ENCODE peak calls at places on chromosome 2, in four cellular contexts. S is K562, A is H1, G is A549. M is an unnamed sample.

GRCh38 chr2:69288429-69288828 is 98.6 kb downstream of the GFPT1 start:
- DNase-seq in A (no peak), S (no peak), G (no peak), M (no peak)

GRCh38 chr2:28347193-28347592 is 45.5 kb upstream of the FOSL2 start:
- DNase-seq in A (no peak), G (no peak), S (no peak), M (no peak)

GRCh38 chr2:238971318-238972145 is 123.6 kb downstream of the TWIST2 start:
- DNase-seq in S (no peak), G (no peak), A (no peak), M (no peak)

GRCh38 chr2:227884511-227884947 is 13.1 kb downstream of the DAW1 start:
- DNase-seq in G (peak; percentile 79), S (peak; percentile 65), A (peak; percentile 93), M (peak; percentile 75)

GRCh38 chr2:218859994-218860831 is 608 bp downstream of the WNT6 start:
- DNase-seq in S (no peak), G (no peak), A (peak; percentile 62), M (no peak)

GRCh38 chr2:162243305-162243693 is at the start of gene FAP:
- DNase-seq in G (no peak), A (no peak), S (no peak), M (no peak)

GRCh38 chr2:84817239-84817655 is 63.6 kb downstream of the TRABD2A start:
- DNase-seq in A (no peak), S (no peak), G (no peak), M (no peak)

GRCh38 chr2:172427256-172427989 is at the start of gene ITGA6:
- DNase-seq in A (peak; percentile 82), S (peak; percentile 73), G (peak; percentile 84), M (peak; percentile 89)

GRCh38 chr2:161124186-161124585 is 36.0 kb upstream of the TANK start:
- DNase-seq in S (no peak), G (no peak), A (no peak), M (no peak)

GRCh38 chr2:84938194-84938879 is 32.6 kb upstream of the KCMF1 start:
- DNase-seq in S (no peak), A (no peak), G (peak; percentile 79), M (peak; percentile 35)

GRCh38 chr2:174158003-174158402 is 90.3 kb downstream of the OLA1 start:
- DNase-seq in A (peak; percentile 72), S (peak; percentile 78), G (peak; percentile 75), M (peak; percentile 68)

GRCh38 chr2:237345891-237346640 is 67.9 kb downstream of the COL6A3 start:
- DNase-seq in G (no peak), S (no peak), A (no peak), M (no peak)

GRCh38 chr2:203626952-203627681 is 79.3 kb upstream of the CD28 start:
- DNase-seq in G (no peak), S (no peak), A (no peak), M (no peak)

GRCh38 chr2:27915874-27916273 is 25.3 kb downstream of the BABAM2 start:
- DNase-seq in S (no peak), G (peak; percentile 53), A (no peak), M (peak; percentile 70)

GRCh38 chr2:120620025-120620793 is 115.5 kb upstream of the GLI2 start:
- DNase-seq in S (no peak), G (peak; percentile 17), A (no peak), M (no peak)

GRCh38 chr2:172307800-172308199 is 119.6 kb upstream of the ITGA6 start:
- DNase-seq in A (no peak), S (no peak), G (no peak), M (no peak)

GRCh38 chr2:12694990-12695774 is 21.6 kb upstream of the TRIB2 start:
- DNase-seq in A (no peak), S (no peak), G (no peak), M (no peak)

GRCh38 chr2:155872396-155872795 is 460.1 kb downstream of the NR4A2 start:
- DNase-seq in A (no peak), G (no peak), S (no peak), M (no peak)

GRCh38 chr2:51880153-51880552 is 848.2 kb upstream of the NRXN1 start:
- DNase-seq in G (no peak), S (no peak), A (no peak), M (no peak)
- TF ChIP-seq CHD2 in G (no peak), S (no peak), A (no peak), M (no peak)

DNA sequence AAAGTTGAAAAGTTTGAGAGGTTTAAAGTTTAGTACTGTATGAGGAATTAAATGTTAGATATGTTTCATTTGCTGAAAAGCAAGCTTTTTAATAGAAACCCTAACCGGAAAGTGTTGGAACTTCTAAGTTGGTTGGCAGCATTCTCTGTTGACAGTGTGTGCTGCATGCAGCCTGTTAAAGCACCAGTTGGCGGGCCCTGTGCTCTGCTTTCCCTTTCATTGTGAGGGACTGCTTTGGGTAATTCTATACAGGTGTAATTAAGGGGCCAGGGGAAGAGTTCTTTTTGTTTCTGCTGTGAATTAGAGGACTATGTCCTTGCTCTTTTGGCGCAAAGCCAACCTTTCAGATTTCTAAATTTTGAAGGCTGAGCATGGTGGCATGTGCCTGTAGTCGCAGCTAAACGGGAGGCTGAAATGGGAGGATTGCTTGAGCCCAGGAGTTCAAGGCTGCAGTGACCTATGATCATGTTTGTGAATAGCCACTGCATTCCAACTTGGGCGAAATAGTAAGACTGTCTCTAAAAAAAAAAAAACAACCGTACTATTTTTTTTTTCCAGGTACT is 20.1 kb downstream of the PLEKHB2 start:
- DNase-seq in G (no peak), A (no peak), S (no peak), M (peak; percentile 16)
- TF ChIP-seq KDM1A in G (no peak), A (no peak), S (no peak), M (no peak)

DNA sequence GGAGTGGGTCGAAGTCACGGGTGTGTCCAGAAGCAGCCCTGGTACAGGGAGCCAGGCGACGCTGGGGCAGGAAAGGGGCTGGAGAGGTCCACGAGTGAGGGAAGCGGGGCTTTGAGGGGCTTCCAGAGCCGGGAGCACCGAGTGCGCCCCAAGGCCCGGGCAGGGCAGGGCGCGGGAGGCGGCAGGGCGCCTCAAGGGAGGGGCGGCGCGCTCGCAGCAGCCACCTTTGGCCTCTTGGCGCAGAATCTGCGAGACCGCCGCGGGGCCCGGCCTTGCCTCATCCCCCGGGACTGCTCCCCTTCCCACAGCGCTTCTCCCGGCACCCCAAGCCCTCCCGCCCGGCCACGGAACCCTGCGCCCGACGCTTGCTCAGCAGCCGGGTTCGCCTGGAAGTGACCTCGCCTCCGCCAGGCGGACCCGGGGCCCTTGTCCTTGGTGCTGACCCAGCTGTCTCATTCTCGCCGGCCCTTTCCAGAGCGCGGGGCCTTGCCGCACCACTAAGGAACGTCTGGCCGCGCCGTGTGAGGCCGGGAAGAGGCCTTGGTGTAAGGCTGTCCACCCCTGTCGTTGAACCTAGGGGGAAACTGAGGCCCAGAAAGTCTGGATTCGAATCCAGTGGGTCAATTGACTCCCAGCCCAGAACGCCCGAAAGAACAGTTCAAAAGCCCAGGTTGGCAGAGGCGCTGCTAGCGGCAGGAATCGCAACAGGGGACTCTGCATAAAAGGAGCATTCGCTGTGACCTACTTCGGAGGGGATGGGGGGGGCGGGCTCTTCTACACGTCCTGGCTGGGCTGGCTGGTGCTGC is 584 bp upstream of the DNER start:
- DNase-seq in A (peak; percentile 92), S (peak; percentile 50), G (peak; percentile 56), M (peak; percentile 26)
- TF ChIP-seq CHD2 in A (no peak), S (no peak), G (no peak), M (no peak)

GRCh38 chr2:134582547-134582899 is 136.3 kb downstream of the TMEM163 start:
- DNase-seq in S (no peak), G (no peak), A (no peak), M (no peak)

GRCh38 chr2:134581877-134582546 is 136.8 kb downstream of the TMEM163 start:
- DNase-seq in S (no peak), G (no peak), A (no peak), M (no peak)

GRCh38 chr2:134583462-134583861 is 135.3 kb downstream of the TMEM163 start:
- DNase-seq in S (no peak), G (no peak), A (no peak), M (no peak)

GRCh38 chr2:134586289-134586980 is 132.4 kb downstream of the TMEM163 start:
- DNase-seq in G (no peak), A (no peak), S (no peak), M (no peak)

GRCh38 chr2:134583997-134584520 is 134.7 kb downstream of the TMEM163 start:
- DNase-seq in A (no peak), G (no peak), S (no peak), M (no peak)
- TF ChIP-seq KDM1A in A (no peak), G (no peak), S (no peak), M (no peak)

DNA sequence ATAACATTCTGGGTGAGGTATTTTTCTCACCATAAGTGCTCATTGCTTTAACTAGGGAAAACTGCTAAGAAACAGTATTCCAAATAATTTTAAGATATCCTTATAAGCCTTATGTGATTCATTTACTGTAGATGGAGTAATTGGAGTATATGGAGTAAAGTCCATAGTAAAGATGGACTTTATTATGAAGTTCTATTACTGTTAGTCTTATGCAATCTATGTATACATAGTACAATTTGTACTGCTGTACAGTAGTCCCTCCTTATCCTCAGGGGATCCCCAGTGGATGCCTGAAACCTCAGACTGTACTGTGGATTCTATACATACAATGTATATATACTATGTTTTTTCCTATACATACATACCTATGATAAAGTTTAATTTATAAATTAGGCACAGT is 41.1 kb upstream of the OTX1 start:
- DNase-seq in S (no peak), G (no peak), A (no peak), M (peak; percentile 46)
- TF ChIP-seq CHD2 in S (no peak), G (no peak), A (no peak), M (no peak)

GRCh38 chr2:139609109-139609508 is 828.9 kb upstream of the NXPH2 start:
- DNase-seq in A (no peak), G (no peak), S (no peak), M (no peak)
- TF ChIP-seq KDM1A in A (no peak), G (no peak), S (no peak), M (no peak)

M was measured in HepG2.